ENCODE peak calls at places on chromosomes 1 and 21, in six cellular contexts. I is IMR-90, T is esophagus muscularis mucosa, H is prostate gland, K is ovary, Q is tibial nerve. S is an unnamed sample. For H3K4me1, the result is how much of the 10 kb centered on the place peaks cover.

GRCh38 chr1:101452825-101453224 is 216.0 kb downstream of the S1PR1 start:
- DNase-seq in I (no peak), T (no peak), H (no peak), Q (no peak), K (no peak), S (no peak)

GRCh38 chr1:81710858-81711257 is 89.9 kb upstream of the ADGRL2 start:
- DNase-seq in T (no peak), H (no peak), K (no peak), Q (no peak), I (no peak), S (no peak)

GRCh38 chr1:85952460-85952859 is 204.1 kb downstream of the COL24A1 start:
- DNase-seq in I (peak), Q (no peak), K (no peak), T (no peak), H (no peak), S (no peak)

GRCh38 chr1:53326598-53327182 is 1.2 kb downstream of the LRP8 start:
- DNase-seq in I (no peak), K (no peak), Q (no peak), T (no peak), H (no peak), S (no peak)

GRCh38 chr1:195019385-195019784 is 1588.9 kb downstream of the KCNT2 start:
- DNase-seq in H (no peak), I (peak), K (no peak), Q (no peak), T (no peak), S (no peak)

GRCh38 chr1:115035652-115036051 is 6.0 kb downstream of the TSHB start:
- DNase-seq in K (no peak), T (no peak), H (no peak), I (no peak), Q (no peak), S (no peak)

GRCh38 chr1:232039303-232039702 is 412.7 kb downstream of the DISC1 start:
- DNase-seq in K (no peak), H (no peak), T (peak), Q (no peak), I (peak), S (no peak)

GRCh38 chr1:31095298-31095981 is 29.9 kb upstream of the PUM1 start:
- DNase-seq in I (peak), K (no peak), Q (no peak), H (no peak), T (no peak), S (no peak)

GRCh38 chr1:17605582-17606344 is 66.3 kb downstream of the ARHGEF10L start:
- DNase-seq in H (peak), K (peak), T (no peak), Q (peak), I (peak), S (peak)

GRCh38 chr1:7331926-7332535 is 439.1 kb upstream of the VAMP3 start:
- DNase-seq in Q (no peak), K (no peak), H (no peak), I (no peak), T (no peak), S (no peak)

GRCh38 chr1:245260883-245261282 is 106.1 kb downstream of the KIF26B start:
- DNase-seq in T (no peak), H (no peak), K (no peak), Q (no peak), I (no peak), S (no peak)

GRCh38 chr1:156601122-156601830 is at the start of gene GPATCH4:
- DNase-seq in K (peak), Q (peak), H (peak), T (peak), I (peak), S (peak)

GRCh38 chr1:246039585-246039984 is 467.5 kb downstream of the SMYD3 start:
- DNase-seq in K (no peak), T (no peak), H (no peak), I (no peak), Q (no peak), S (no peak)

GRCh38 chr1:160942926-160943325 is 11.7 kb downstream of the ITLN2 start:
- DNase-seq in K (no peak), Q (no peak), I (no peak), T (no peak), H (no peak), S (no peak)

GRCh38 chr1:30477588-30477987 is 245.8 kb downstream of the MATN1 start:
- DNase-seq in H (no peak), T (no peak), Q (no peak), K (no peak), I (no peak), S (peak)

DNA sequence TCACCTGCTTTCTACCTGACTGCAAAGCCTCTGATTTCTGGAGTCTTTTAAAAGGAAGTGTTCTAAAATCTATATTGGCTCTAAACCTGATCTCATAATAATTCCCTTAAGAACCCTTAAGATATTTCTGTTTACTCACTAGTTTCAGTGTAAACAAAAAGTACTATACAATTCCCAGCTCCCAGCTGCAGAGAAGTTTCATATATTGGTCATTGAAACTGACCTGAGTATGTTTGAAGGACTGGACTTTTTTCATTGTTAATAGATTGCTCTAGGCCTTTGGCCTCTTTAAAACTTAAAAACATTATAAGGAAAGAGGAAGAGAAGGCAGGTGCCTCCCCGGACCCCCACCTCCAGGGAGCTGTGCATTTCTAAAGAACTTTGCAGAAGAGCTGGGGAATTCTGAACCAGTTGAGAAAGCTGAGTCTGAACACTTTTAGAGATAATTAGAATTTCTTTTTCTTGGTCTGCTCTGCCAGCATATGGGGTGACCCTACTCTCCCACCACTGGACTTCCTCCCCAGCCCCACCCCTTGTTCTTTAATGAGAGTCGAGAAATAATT is 23.7 kb downstream of the CLIC6 start:
- DNase-seq in H (no peak), I (no peak), Q (no peak), T (no peak), K (no peak), S (no peak)
- H3K4me1 ChIP-seq in H (under half), I (under half), Q (under half), T (under half), K (under half), S (under half)

DNA sequence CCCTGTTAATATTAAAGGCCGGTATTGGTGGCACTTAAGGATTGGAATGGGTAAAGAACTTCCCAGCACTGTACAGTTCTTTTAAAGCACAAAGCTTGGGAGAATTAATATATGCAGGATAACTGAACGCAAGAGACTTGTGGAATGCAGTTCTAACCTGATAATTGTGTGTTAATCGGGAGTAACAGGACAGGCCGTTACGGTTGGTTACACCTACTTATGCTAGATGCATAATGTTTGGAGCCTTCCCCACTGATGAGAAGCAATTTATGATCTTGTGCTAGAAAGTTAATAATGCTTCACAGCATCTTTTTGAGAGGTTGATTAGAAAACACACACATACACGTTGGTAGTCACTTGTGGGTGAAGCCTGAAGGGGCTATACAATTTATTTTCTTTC is 7.0 kb downstream of the CHTOP start:
- DNase-seq in Q (no peak), K (no peak), H (no peak), I (no peak), T (no peak), S (no peak)
- TF ChIP-seq POLR2A in Q (no peak), K (no peak), H (no peak), I (no peak), T (no peak), S (no peak)

GRCh38 chr1:44717653-44718052 is 13.3 kb downstream of the RNU5D-1 start:
- DNase-seq in H (no peak), I (peak), T (no peak), K (no peak), Q (no peak), S (no peak)
- H3K27ac ChIP-seq in H (no peak), I (no peak), T (no peak), K (no peak), Q (no peak), S (no peak)

GRCh38 chr1:201594575-201595245 is 55.8 kb downstream of the NAV1 start:
- DNase-seq in Q (no peak), H (no peak), K (no peak), I (peak), T (no peak), S (peak)

GRCh38 chr1:201597551-201598230 is 58.8 kb downstream of the NAV1 start:
- DNase-seq in T (no peak), I (no peak), K (peak), H (peak), Q (no peak), S (peak)

GRCh38 chr1:201593200-201593828 is 54.4 kb downstream of the NAV1 start:
- DNase-seq in K (peak), H (no peak), T (peak), Q (peak), I (peak), S (peak)

GRCh38 chr1:201596101-201596868 is 57.4 kb downstream of the NAV1 start:
- DNase-seq in T (no peak), K (no peak), H (no peak), Q (no peak), I (no peak), S (peak)

DNA sequence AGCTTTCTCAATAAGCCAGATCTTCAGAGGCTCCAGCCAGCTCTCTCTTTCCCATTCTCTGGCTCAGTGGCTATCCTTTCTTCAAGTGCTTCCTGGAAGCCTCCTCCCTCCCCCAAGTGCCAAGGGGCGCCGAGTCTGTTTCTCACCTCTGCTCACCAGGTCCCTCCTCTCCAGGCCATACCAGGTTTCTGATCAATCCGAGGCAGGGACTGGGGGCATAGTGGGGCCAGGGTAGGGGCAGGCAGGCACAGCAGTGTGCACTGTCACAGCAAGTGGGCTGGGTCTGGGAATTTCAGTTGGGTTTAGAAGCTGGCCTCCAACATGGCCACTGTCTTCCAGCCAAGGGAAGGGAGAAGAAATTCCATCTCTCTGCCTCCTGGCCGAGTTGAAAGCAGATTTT is 56.5 kb downstream of the NAV1 start:
- DNase-seq in K (no peak), T (no peak), I (no peak), H (no peak), Q (no peak), S (peak)
- H3K4me1 ChIP-seq in K (under half), T (half or more), I (under half), H (under half), Q (under half), S (half or more)

DNA sequence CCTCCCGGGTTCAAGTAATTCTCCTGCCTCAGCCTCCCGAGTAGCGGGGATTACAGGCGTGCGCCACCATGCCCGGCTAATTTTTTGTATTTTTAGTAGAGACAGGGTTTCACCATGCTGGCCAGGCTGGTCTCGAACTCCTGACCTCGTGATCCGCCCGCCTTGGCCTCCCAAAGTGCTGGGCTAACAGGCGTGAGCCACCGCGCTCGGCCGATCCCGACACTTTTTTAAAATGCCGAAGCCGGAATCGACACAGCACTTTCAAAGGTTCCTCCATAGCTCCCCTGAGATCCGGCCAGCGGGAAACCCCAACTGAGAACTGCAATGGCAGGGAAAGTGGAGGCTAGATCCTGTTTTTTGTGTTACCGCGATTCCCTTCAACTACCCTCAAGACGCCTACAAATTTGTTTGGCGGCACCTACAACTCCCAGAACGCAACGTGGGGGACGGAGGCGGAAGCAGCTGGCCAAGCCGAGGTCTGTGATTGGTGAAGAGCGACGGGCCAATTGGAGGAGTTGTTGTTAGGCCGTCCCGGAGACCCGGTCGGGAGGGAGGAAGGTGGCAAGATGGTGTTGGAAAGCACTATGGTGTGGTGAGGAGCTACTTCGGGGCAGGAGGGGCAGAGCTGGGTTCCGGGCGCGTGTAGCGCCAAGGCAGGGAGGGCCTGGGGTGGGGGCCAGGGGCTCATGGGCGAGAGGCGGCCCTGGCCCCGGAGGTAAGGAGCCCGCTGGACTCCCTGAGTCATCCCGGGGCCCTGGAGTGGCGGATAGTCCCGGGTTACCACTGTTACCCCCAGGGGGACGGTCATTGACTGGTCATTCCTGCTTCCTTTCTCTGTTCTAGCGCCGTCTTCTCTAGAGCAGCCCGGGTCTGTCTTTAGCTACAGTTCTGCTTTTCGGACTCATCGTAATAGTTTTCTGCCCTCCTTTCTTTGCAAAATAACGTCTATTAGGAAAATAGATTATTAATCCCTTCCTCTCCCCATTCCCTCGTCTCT is at the start of gene PSMD4:
- DNase-seq in T (peak), Q (peak), I (peak), K (peak), H (peak), S (peak)
- TF ChIP-seq POLR2A in T (peak), Q (peak), I (peak), K (peak), H (peak), S (peak)

GRCh38 chr1:116763787-116764465 is 9.7 kb downstream of the CD2 start:
- DNase-seq in K (no peak), H (no peak), Q (no peak), T (no peak), I (no peak), S (no peak)
- H3K27ac ChIP-seq in K (no peak), H (no peak), Q (peak), T (no peak), I (no peak), S (no peak)

DNA sequence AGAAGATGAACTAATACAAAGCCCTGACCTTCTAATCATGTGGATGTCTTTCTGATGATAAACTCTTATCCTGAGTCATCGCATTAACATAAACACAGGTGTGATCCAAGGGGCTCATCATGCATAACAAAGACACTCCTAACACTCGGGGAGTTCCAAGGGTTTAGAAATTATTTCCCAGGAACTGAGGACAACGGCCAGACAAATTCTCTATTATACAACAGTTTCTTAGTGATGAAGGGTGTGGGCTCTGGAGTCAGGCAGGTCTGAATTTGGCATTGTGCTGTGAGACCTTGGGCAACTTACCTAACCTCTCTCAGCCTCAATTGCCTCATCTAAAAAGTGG is 18.0 kb downstream of the DUSP10 start:
- DNase-seq in Q (no peak), T (no peak), I (peak), K (no peak), H (no peak), S (no peak)
- H3K4me1 ChIP-seq in Q (under half), T (half or more), I (half or more), K (under half), H (under half), S (under half)

GRCh38 chr1:230146709-230147108 is 79.7 kb downstream of the GALNT2 start:
- DNase-seq in T (no peak), K (no peak), Q (no peak), H (no peak), I (no peak), S (no peak)
- TF ChIP-seq POLR2A in T (no peak), K (no peak), Q (no peak), H (no peak), I (no peak), S (no peak)

DNA sequence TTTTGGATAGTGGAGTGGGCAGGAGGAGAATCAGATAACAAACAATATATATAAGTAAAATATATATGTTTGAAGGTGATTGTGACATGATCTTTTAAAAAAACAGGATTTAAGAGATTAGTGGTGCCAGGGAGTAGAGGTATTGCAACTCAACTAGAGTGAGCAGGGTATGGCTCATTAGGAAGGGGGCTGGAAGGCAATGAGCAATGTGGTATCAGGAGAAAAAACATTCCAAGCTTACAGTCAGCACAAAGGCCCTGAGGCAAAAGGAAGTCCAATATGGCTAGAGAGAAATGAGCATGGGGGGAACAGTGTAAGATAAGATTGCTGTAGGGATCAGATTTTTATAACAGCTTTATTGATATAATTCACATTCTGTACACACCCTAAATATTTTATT is 5.3 kb upstream of the GADD45A start:
- DNase-seq in T (no peak), I (peak), Q (no peak), K (no peak), H (no peak), S (no peak)
- H3K27ac ChIP-seq in T (no peak), I (no peak), Q (no peak), K (no peak), H (no peak), S (no peak)